ENCODE peak calls at places on chromosomes 7 and 10, in five cellular contexts. I is CD4-positive, CD25-positive, alpha-beta regulatory T cell; H is A549; Q is left ventricle myocardium inferior; A is IMR-90. S is an unnamed sample.

GRCh38 chr10:3805791-3806381 is 20.9 kb upstream of the KLF6 start:
- DNase-seq in I (peak), Q (peak), H (peak), A (peak), S (no peak)

GRCh38 chr7:78770422-78771410 is 682.8 kb downstream of the MAGI2 start:
- DNase-seq in H (no peak), A (peak), Q (no peak), I (no peak), S (no peak)

GRCh38 chr7:93558705-93559614 is 15.6 kb downstream of the CALCR start:
- DNase-seq in Q (no peak), H (no peak), A (no peak), I (no peak), S (no peak)

GRCh38 chr10:126373137-126373536 is 15.1 kb downstream of the ADAM12 start:
- DNase-seq in A (peak), I (no peak), Q (no peak), H (no peak), S (no peak)

GRCh38 chr10:99681553-99681952 is 22.2 kb downstream of the ENTPD7 start:
- DNase-seq in I (no peak), H (no peak), A (peak), Q (no peak), S (no peak)

GRCh38 chr10:94038024-94038423 is 44.3 kb downstream of the PLCE1 start:
- DNase-seq in A (peak), H (peak), Q (no peak), I (no peak), S (no peak)

GRCh38 chr7:40047661-40048060 is 86.8 kb downstream of the MPLKIP start:
- DNase-seq in I (peak), A (no peak), H (peak), Q (no peak), S (no peak)

GRCh38 chr7:92880212-92881090 is 44.1 kb upstream of the CDK6 start:
- DNase-seq in Q (no peak), I (peak), A (no peak), H (peak), S (peak)

GRCh38 chr10:16870331-16870730 is 53.1 kb upstream of the RSU1 start:
- DNase-seq in H (no peak), I (no peak), A (peak), Q (no peak), S (no peak)

GRCh38 chr7:103106336-103107070 is 31.6 kb downstream of the ARMC10 start:
- DNase-seq in Q (no peak), A (peak), I (no peak), H (no peak), S (peak)

GRCh38 chr7:76020031-76020714 is 25.8 kb upstream of the TMEM120A start:
- DNase-seq in I (peak), H (peak), A (peak), Q (peak), S (peak)

GRCh38 chr10:24759706-24760105 is 36.0 kb upstream of the ARHGAP21 start:
- DNase-seq in I (no peak), H (no peak), A (no peak), Q (no peak), S (no peak)

GRCh38 chr7:123562121-123562520 is 4.5 kb upstream of the NDUFA5 start:
- DNase-seq in I (no peak), H (no peak), Q (no peak), A (no peak), S (no peak)

GRCh38 chr10:68665841-68666240 is 55.2 kb upstream of the CCAR1 start:
- DNase-seq in I (no peak), A (peak), H (no peak), Q (no peak), S (no peak)

GRCh38 chr7:99357701-99358490 is 16.6 kb upstream of the ARPC1B start:
- DNase-seq in I (no peak), A (no peak), H (no peak), Q (no peak), S (peak)

DNA sequence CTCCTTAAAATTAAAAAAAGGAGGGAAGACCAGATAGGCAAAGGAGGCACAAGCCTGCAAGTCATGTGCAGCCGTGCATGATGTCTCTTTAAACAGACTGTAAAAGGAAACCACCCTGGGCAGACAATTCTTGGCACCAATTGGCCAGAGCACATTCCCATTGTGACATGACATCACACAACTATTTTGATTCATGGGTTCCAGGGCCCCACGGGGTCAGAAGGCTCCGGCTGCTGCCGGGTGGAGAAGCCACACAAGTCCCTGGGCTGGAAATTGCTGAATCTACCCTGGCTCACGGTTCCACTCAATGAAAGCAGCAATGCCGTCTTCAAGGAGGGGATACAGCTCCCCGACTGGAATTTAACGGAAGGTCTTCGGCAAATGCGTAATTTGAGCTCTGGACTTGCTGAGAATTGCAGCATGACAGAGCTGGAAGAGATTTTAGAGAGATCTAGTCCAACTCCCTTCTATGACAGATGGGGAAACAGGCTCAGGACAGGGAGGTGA is 140.5 kb downstream of the PRKAG2 start:
- DNase-seq in I (no peak), A (peak), H (peak), Q (peak), S (peak)
- H3K4me3 ChIP-seq in I (no peak), A (peak), H (peak), Q (peak), S (no peak)

GRCh38 chr7:149777551-149778326 is 4.4 kb upstream of the ZNF467 start:
- DNase-seq in I (no peak), H (no peak), A (no peak), Q (no peak), S (peak)

GRCh38 chr7:149774237-149775175 is 1.1 kb upstream of the ZNF467 start:
- DNase-seq in Q (no peak), I (no peak), A (no peak), H (peak), S (peak)

GRCh38 chr7:149775176-149775556 is 1.8 kb upstream of the ZNF467 start:
- DNase-seq in I (no peak), H (no peak), Q (no peak), A (no peak), S (no peak)

GRCh38 chr7:149776848-149777407 is 3.5 kb upstream of the ZNF467 start:
- DNase-seq in A (no peak), Q (no peak), I (no peak), H (no peak), S (peak)

DNA sequence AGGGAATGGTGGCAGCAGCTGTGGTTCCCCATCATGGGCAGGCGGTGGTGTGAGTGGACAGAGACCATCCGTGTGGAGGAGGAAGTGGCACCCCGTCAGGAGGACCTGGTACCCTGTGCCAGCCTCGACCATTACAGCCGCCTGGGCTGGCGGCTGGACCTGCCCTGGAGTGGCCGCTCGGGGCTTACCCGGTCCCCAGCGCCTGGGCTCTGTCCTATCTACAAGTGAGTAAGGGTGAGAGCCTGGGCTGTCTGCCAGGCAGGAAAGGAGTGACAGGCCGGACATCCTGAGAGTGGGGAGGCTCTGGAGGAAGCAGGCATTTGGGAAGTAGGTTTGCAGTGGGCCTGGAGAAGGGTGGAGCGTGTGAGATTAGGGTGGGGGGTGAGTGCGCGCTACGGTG is 2.9 kb upstream of the ZNF467 start:
- DNase-seq in A (peak), H (no peak), Q (peak), I (no peak), S (peak)
- H3K4me3 ChIP-seq in A (no peak), H (no peak), Q (peak), I (no peak), S (no peak)

DNA sequence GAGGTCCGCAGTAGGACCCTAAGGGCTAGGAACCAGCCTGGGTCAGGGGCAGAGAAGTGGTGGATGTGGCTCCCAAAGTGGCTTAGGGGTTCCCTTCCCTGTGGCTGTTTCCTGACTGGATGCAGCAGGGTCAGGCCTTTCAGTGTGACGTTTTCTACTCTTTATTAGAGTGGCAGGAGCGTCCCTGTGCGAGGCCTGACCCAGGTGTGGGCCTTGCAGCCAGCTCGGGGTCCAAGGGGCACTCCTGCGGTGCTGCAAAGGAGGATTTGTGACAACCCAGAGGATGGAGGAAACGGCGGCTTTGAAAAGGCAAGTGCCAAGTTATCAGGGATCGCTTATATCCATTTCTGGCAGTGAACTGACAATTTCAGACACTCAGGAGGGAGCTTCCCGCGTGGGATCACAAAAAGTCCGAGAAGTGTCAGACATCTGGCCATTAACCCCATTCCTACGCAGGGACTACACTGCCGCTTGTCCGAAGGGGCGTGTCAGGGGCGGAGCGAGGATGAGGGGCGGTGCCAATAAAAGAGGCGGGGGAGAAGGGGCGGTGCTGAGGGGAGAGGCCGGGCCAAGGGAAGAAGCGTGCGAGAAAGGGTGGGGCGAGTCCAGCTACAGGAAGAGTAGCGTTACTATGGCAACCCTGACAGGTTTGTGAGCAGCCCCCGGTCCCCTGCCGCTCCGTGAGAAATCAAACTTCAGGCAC is 98.8 kb upstream of the ZNF722 start:
- DNase-seq in H (no peak), A (no peak), Q (peak), I (peak), S (peak)
- H3K4me3 ChIP-seq in H (no peak), A (no peak), Q (peak), I (peak), S (peak)

DNA sequence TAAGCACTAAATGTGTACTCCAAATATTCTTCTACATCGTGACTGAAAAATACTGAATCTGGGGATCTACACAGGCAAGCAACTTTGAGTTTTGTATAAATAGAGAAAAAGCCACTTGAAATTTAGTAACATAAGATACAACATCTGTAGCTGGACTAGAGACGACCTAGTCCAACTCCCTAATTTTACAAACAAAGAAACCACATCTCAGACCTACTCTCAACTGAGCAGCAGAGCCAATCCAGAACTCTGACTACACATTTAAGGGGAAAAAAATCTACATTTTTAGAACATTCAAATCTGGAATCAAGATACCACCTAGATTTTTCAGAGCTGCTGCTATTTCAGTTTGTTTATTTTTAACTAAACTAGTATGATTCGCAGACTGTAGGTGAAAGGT is 88.9 kb downstream of the CABCOCO1 start:
- DNase-seq in Q (no peak), H (no peak), I (no peak), A (peak), S (no peak)
- H3K4me3 ChIP-seq in Q (no peak), H (no peak), I (peak), A (no peak), S (peak)

GRCh38 chr10:30803901-30804322 is 174.4 kb upstream of the LYZL2 start:
- DNase-seq in H (no peak), A (peak), Q (peak), I (no peak), S (no peak)
- H3K4me3 ChIP-seq in H (no peak), A (no peak), Q (no peak), I (no peak), S (no peak)